ENCODE peak calls at places on chromosomes 3 and 15, in four cellular contexts. T is A549, N is stromal cell of bone marrow, I is GDM1. M is an unnamed sample.

GRCh38 chr3:158352551-158352950 is 218.4 kb upstream of the MLF1 start:
- DNase-seq in T (no peak), N (no peak), I (peak), M (no peak)

GRCh38 chr3:179801263-179801662 is 148.4 kb downstream of the USP13 start:
- DNase-seq in T (no peak), N (peak), I (no peak), M (no peak)

GRCh38 chr3:13332158-13332557 is 88.0 kb downstream of the NUP210 start:
- DNase-seq in T (no peak), N (no peak), I (no peak), M (no peak)

GRCh38 chr3:126485131-126485530 is 9.4 kb upstream of the ZXDC start:
- DNase-seq in T (no peak), N (no peak), I (no peak), M (no peak)

GRCh38 chr3:72143970-72144717 is 359.2 kb upstream of the PROK2 start:
- DNase-seq in T (no peak), N (no peak), I (no peak), M (no peak)

GRCh38 chr3:24303057-24303754 is 191.4 kb downstream of the THRB start:
- DNase-seq in T (no peak), N (no peak), I (no peak), M (no peak)

GRCh38 chr15:36917411-36918267 is 182.7 kb downstream of the MEIS2 start:
- DNase-seq in T (no peak), N (no peak), I (no peak), M (no peak)

GRCh38 chr15:74121040-74121439 is 9.3 kb upstream of the ISLR2 start:
- DNase-seq in T (no peak), N (no peak), I (no peak), M (no peak)

GRCh38 chr3:115375362-115375761 is 228.3 kb upstream of the ZBTB20 start:
- DNase-seq in T (no peak), N (no peak), I (no peak), M (no peak)

GRCh38 chr15:48285329-48286214 is 45.7 kb upstream of the DUT start:
- DNase-seq in T (peak), N (peak), I (peak), M (peak)

GRCh38 chr15:25055356-25056068 is 100.7 kb downstream of the SNRPN start:
- DNase-seq in T (no peak), N (no peak), I (no peak), M (no peak)

GRCh38 chr3:105444725-105445124 is 78.0 kb downstream of the ALCAM start:
- DNase-seq in T (no peak), N (no peak), I (no peak), M (no peak)

GRCh38 chr3:58176827-58177489 is 33.8 kb downstream of the DNASE1L3 start:
- DNase-seq in T (no peak), N (no peak), I (no peak), M (no peak)

GRCh38 chr15:42373274-42373673 is 14.0 kb downstream of the CAPN3 start:
- DNase-seq in T (no peak), N (no peak), I (no peak), M (no peak)

GRCh38 chr3:39809995-39810595 is 686 bp downstream of the MYRIP start:
- DNase-seq in T (no peak), N (no peak), I (no peak), M (peak)

GRCh38 chr3:13479332-13479581 is 849 bp upstream of the HDAC11 start:
- DNase-seq in T (peak), N (no peak), I (no peak), M (peak)

GRCh38 chr3:13233487-13234154 is 160.4 kb upstream of the IQSEC1 start:
- DNase-seq in T (no peak), N (no peak), I (no peak), M (no peak)

GRCh38 chr3:8436667-8437287 is 64.8 kb upstream of the LMCD1 start:
- DNase-seq in T (no peak), N (no peak), I (no peak), M (no peak)

GRCh38 chr3:141797167-141797773 is 34.1 kb downstream of the GRK7 start:
- DNase-seq in T (no peak), N (no peak), I (peak), M (no peak)

GRCh38 chr3:186705882-186706780 is 11.0 kb upstream of the KNG1 start:
- DNase-seq in T (no peak), N (no peak), I (peak), M (no peak)

GRCh38 chr3:79761441-79761840 is 6.4 kb downstream of the ROBO1 start:
- DNase-seq in T (no peak), N (no peak), I (no peak), M (no peak)

GRCh38 chr3:158105710-158106438 is at the start of gene SHOX2:
- DNase-seq in T (peak), N (no peak), I (no peak), M (peak)

GRCh38 chr3:64619216-64619615 is 68.6 kb downstream of the ADAMTS9 start:
- DNase-seq in T (no peak), N (no peak), I (no peak), M (no peak)

GRCh38 chr3:66998899-66999235 is 760 bp downstream of the KBTBD8 start:
- DNase-seq in T (no peak), N (no peak), I (no peak), M (no peak)

GRCh38 chr3:72340476-72341379 is 507.5 kb downstream of the SHQ1 start:
- DNase-seq in T (no peak), N (no peak), I (no peak), M (no peak)

GRCh38 chr15:68337826-68338225 is 60.3 kb downstream of the FEM1B start:
- DNase-seq in T (no peak), N (no peak), I (no peak), M (no peak)

GRCh38 chr3:61848885-61849284 is 287.5 kb downstream of the PTPRG start:
- DNase-seq in T (no peak), N (peak), I (no peak), M (no peak)

GRCh38 chr15:36831125-36831914 is 251.9 kb downstream of the CDIN1 start:
- DNase-seq in T (no peak), N (peak), I (no peak), M (peak)

GRCh38 chr3:157523814-157524213 is 20.6 kb upstream of the VEPH1 start:
- DNase-seq in T (no peak), N (no peak), I (no peak), M (no peak)

GRCh38 chr3:47073685-47074084 is 90.2 kb downstream of the SETD2 start:
- DNase-seq in T (no peak), N (no peak), I (no peak), M (no peak)

GRCh38 chr3:160698806-160699205 is 21.8 kb downstream of the ARL14 start:
- DNase-seq in T (no peak), N (no peak), I (no peak), M (no peak)

GRCh38 chr15:59595434-59595915 is 16.1 kb upstream of the GCNT3 start:
- DNase-seq in T (peak), N (no peak), I (no peak), M (peak)

GRCh38 chr3:9903904-9904303 is 1.3 kb downstream of the IL17RE start:
- DNase-seq in T (no peak), N (no peak), I (no peak), M (no peak)

GRCh38 chr3:40869013-40869412 is 330.3 kb upstream of the CTNNB1 start:
- DNase-seq in T (no peak), N (no peak), I (no peak), M (no peak)

GRCh38 chr3:73848173-73848751 is 223.5 kb upstream of the PDZRN3 start:
- DNase-seq in T (no peak), N (peak), I (no peak), M (no peak)

GRCh38 chr3:33093847-33094246 is 3.1 kb downstream of the GLB1 start:
- DNase-seq in T (no peak), N (no peak), I (no peak), M (no peak)

M was measured in Calu3.